ENCODE peak calls at places on chromosomes 3 and 15, in nine cellular contexts. N, R, U, J, Z, I, V, D and T are unnamed samples.

GRCh38 chr3:104066658-104067057 is 1300.1 kb upstream of the ALCAM start:
- DNase-seq in V (no peak), U (no peak), N (no peak), R (no peak), I (no peak), Z (no peak), D (no peak), J (no peak), T (peak)

GRCh38 chr3:164417955-164418354 is 660.3 kb downstream of the SI start:
- DNase-seq in U (no peak), D (no peak), Z (no peak), I (no peak), R (no peak), V (no peak), J (no peak), N (no peak), T (no peak)

GRCh38 chr3:168455814-168456213 is 360.1 kb upstream of the GOLIM4 start:
- DNase-seq in J (no peak), I (no peak), R (no peak), U (no peak), V (no peak), D (no peak), N (no peak), Z (no peak), T (no peak)

GRCh38 chr3:120071259-120071658 is 23.0 kb downstream of the GSK3B start:
- DNase-seq in N (no peak), R (no peak), I (no peak), U (no peak), V (no peak), Z (no peak), J (no peak), D (no peak), T (no peak)

GRCh38 chr15:58748787-58749531 is 548 bp downstream of the ADAM10 start:
- DNase-seq in J (peak), V (no peak), I (peak), D (no peak), N (peak), R (peak), U (no peak), Z (peak), T (peak)

GRCh38 chr15:56411122-56411749 is 46.0 kb downstream of the TEX9 start:
- DNase-seq in U (no peak), R (no peak), Z (no peak), N (no peak), D (no peak), J (no peak), V (no peak), I (no peak), T (peak)

GRCh38 chr3:128278130-128278529 is 124.8 kb downstream of the EEFSEC start:
- DNase-seq in Z (no peak), N (no peak), J (no peak), D (no peak), U (no peak), I (no peak), R (no peak), V (no peak), T (no peak)

GRCh38 chr3:8500208-8500961 is 1.2 kb upstream of the LMCD1 start:
- DNase-seq in J (no peak), U (no peak), V (no peak), I (no peak), D (no peak), R (no peak), Z (no peak), N (no peak), T (no peak)

GRCh38 chr3:98602078-98602678 is 8.8 kb upstream of the CPOX start:
- DNase-seq in J (no peak), N (peak), R (peak), Z (no peak), D (no peak), V (no peak), I (no peak), U (peak), T (peak)

GRCh38 chr3:105140899-105141367 is 225.8 kb upstream of the ALCAM start:
- DNase-seq in I (no peak), N (no peak), Z (no peak), V (no peak), R (no peak), U (no peak), J (no peak), D (no peak), T (no peak)

GRCh38 chr3:43688245-43688650 is 2.5 kb upstream of the ABHD5 start:
- DNase-seq in V (no peak), I (no peak), N (no peak), R (no peak), J (no peak), D (no peak), U (no peak), Z (no peak), T (no peak)

GRCh38 chr3:89360155-89360554 is 252.7 kb downstream of the EPHA3 start:
- DNase-seq in N (no peak), I (no peak), Z (no peak), J (no peak), U (no peak), R (no peak), V (no peak), D (no peak), T (peak)

GRCh38 chr15:81288040-81288439 is 35.9 kb downstream of the STARD5 start:
- DNase-seq in Z (no peak), N (no peak), I (no peak), U (no peak), D (no peak), J (no peak), R (no peak), V (no peak), T (no peak)

GRCh38 chr3:23044463-23044862 is 158.7 kb upstream of the UBE2E2 start:
- DNase-seq in R (no peak), D (no peak), U (no peak), V (no peak), J (no peak), Z (no peak), N (no peak), I (no peak), T (no peak)

GRCh38 chr3:150945226-150945625 is 27.3 kb downstream of the CLRN1 start:
- DNase-seq in J (no peak), V (no peak), R (no peak), U (no peak), N (no peak), D (no peak), I (no peak), Z (no peak), T (peak)

GRCh38 chr3:123520656-123521055 is 64.2 kb downstream of the HACD2 start:
- DNase-seq in N (no peak), U (no peak), J (no peak), D (no peak), I (no peak), Z (no peak), V (no peak), R (no peak), T (no peak)

GRCh38 chr15:69092159-69092558 is 68.3 kb upstream of the GLCE start:
- DNase-seq in J (no peak), I (no peak), R (no peak), Z (no peak), V (no peak), N (no peak), U (no peak), D (no peak), T (peak)

GRCh38 chr3:57805674-57806073 is 49.6 kb downstream of the SLMAP start:
- DNase-seq in J (no peak), N (no peak), U (no peak), Z (no peak), I (no peak), D (no peak), V (no peak), R (no peak), T (peak)

GRCh38 chr3:85584779-85585356 is 626.1 kb downstream of the CADM2 start:
- DNase-seq in N (no peak), D (no peak), R (no peak), Z (no peak), J (no peak), U (no peak), V (no peak), I (no peak), T (no peak)

GRCh38 chr3:124227150-124227630 is 235.3 kb upstream of the ROPN1 start:
- DNase-seq in N (no peak), D (no peak), V (no peak), R (no peak), Z (no peak), U (no peak), I (no peak), J (no peak), T (no peak)

GRCh38 chr3:186044973-186045372 is 63.9 kb downstream of the ETV5 start:
- DNase-seq in D (no peak), V (no peak), Z (no peak), J (no peak), N (no peak), I (no peak), R (no peak), U (no peak), T (no peak)

GRCh38 chr3:183824761-183825379 is 507 bp downstream of the MAP6D1 start:
- DNase-seq in R (no peak), N (peak), U (no peak), V (no peak), Z (no peak), I (no peak), J (peak), D (no peak), T (no peak)

GRCh38 chr3:12658593-12659058 is 5.3 kb downstream of the RAF1 start:
- DNase-seq in R (no peak), D (no peak), N (no peak), V (no peak), J (no peak), U (no peak), Z (no peak), I (no peak), T (no peak)

GRCh38 chr15:70247281-70247680 is 149.6 kb upstream of the TLE3 start:
- DNase-seq in V (no peak), U (no peak), D (no peak), R (no peak), I (no peak), Z (no peak), N (no peak), J (no peak), T (no peak)

GRCh38 chr3:18649666-18650363 is 224.7 kb upstream of the SATB1 start:
- DNase-seq in Z (no peak), U (no peak), N (no peak), J (no peak), R (peak), D (no peak), I (no peak), V (no peak), T (no peak)

GRCh38 chr3:124383846-124384483 is 346.3 kb upstream of the UMPS start:
- DNase-seq in J (no peak), N (no peak), I (no peak), D (no peak), V (no peak), R (no peak), Z (no peak), U (no peak), T (no peak)

GRCh38 chr3:108820586-108820985 is 2.0 kb upstream of the TRAT1 start:
- DNase-seq in J (no peak), N (no peak), Z (no peak), D (no peak), V (no peak), R (no peak), I (no peak), U (no peak), T (no peak)

GRCh38 chr3:181808053-181808452 is 96.3 kb downstream of the SOX2 start:
- DNase-seq in V (no peak), U (no peak), R (no peak), N (no peak), Z (no peak), D (no peak), I (no peak), J (no peak), T (no peak)

GRCh38 chr15:80495406-80495942 is 91.3 kb downstream of the ARNT2 start:
- DNase-seq in D (no peak), V (no peak), J (no peak), U (no peak), Z (no peak), I (no peak), R (no peak), N (no peak), T (no peak)

GRCh38 chr3:130480736-130481135 is 36.2 kb upstream of the COL6A6 start:
- DNase-seq in N (no peak), U (no peak), I (no peak), R (no peak), Z (no peak), V (no peak), D (no peak), J (no peak), T (peak)

GRCh38 chr15:77634266-77634962 is 1.7 kb upstream of the LINGO1 start:
- DNase-seq in J (peak), U (peak), V (no peak), R (no peak), Z (peak), D (no peak), I (peak), N (peak), T (peak)